ENCODE peak calls at places on chromosomes 1 and 21, in four cellular contexts. One of them, this sample, is unnamed.

GRCh38 chr1:1777950-1778826 is at the start of gene NADK:
- DNase-seq in CD8-positive, alpha-beta T cell: peak; percentile 64
- DNase-seq in fibroblast of lung: peak; percentile 39
- DNase-seq in GM12865: peak; percentile 81
- DNase-seq in this sample: peak; percentile 25

GRCh38 chr1:241612533-241613505 is 27.4 kb downstream of the CHML start:
- DNase-seq in CD8-positive, alpha-beta T cell: no peak
- DNase-seq in fibroblast of lung: peak; percentile 95
- DNase-seq in GM12865: no peak
- DNase-seq in this sample: peak; percentile 74

GRCh38 chr1:115606305-115606704 is 35.5 kb upstream of the VANGL1 start:
- DNase-seq in CD8-positive, alpha-beta T cell: no peak
- DNase-seq in fibroblast of lung: no peak
- DNase-seq in GM12865: no peak
- DNase-seq in this sample: no peak

GRCh38 chr1:52904590-52905375 is 16.8 kb downstream of the ECHDC2 start:
- DNase-seq in CD8-positive, alpha-beta T cell: peak; percentile 33
- DNase-seq in GM12865: peak; percentile 63
- DNase-seq in fibroblast of lung: peak; percentile 24
- DNase-seq in this sample: peak; percentile 8

GRCh38 chr1:203465146-203465798 is 10.3 kb upstream of the PRELP start:
- DNase-seq in GM12865: no peak
- DNase-seq in CD8-positive, alpha-beta T cell: no peak
- DNase-seq in fibroblast of lung: no peak
- DNase-seq in this sample: no peak

GRCh38 chr21:26939532-26940181 is 27.2 kb downstream of the ADAMTS5 start:
- DNase-seq in CD8-positive, alpha-beta T cell: no peak
- DNase-seq in fibroblast of lung: peak; percentile 74
- DNase-seq in GM12865: no peak
- DNase-seq in this sample: peak; percentile 71

GRCh38 chr1:223775054-223775453 is 62.7 kb downstream of the CAPN2 start:
- DNase-seq in CD8-positive, alpha-beta T cell: no peak
- DNase-seq in fibroblast of lung: peak; percentile 71
- DNase-seq in GM12865: no peak
- DNase-seq in this sample: peak; percentile 45

GRCh38 chr1:195748969-195749368 is 859.3 kb downstream of the KCNT2 start:
- DNase-seq in fibroblast of lung: no peak
- DNase-seq in GM12865: no peak
- DNase-seq in CD8-positive, alpha-beta T cell: no peak
- DNase-seq in this sample: no peak

GRCh38 chr1:37286881-37287280 is 187.5 kb upstream of the ZC3H12A start:
- DNase-seq in GM12865: no peak
- DNase-seq in CD8-positive, alpha-beta T cell: no peak
- DNase-seq in fibroblast of lung: no peak
- DNase-seq in this sample: no peak

GRCh38 chr1:232369451-232369850 is 260.5 kb downstream of the SIPA1L2 start:
- DNase-seq in GM12865: no peak
- DNase-seq in fibroblast of lung: no peak
- DNase-seq in CD8-positive, alpha-beta T cell: no peak
- DNase-seq in this sample: no peak

GRCh38 chr1:203328714-203329122 is 22.2 kb downstream of the FMOD start:
- DNase-seq in GM12865: no peak
- DNase-seq in CD8-positive, alpha-beta T cell: no peak
- DNase-seq in fibroblast of lung: no peak
- DNase-seq in this sample: no peak

GRCh38 chr1:94236630-94237290 is 624 bp downstream of the ARHGAP29 start:
- DNase-seq in CD8-positive, alpha-beta T cell: no peak
- DNase-seq in fibroblast of lung: peak; percentile 59
- DNase-seq in GM12865: peak; percentile 9
- DNase-seq in this sample: peak; percentile 36
- TF ChIP-seq CTCF in CD8-positive, alpha-beta T cell: no peak
- TF ChIP-seq CTCF in fibroblast of lung: peak; percentile 37
- TF ChIP-seq CTCF in GM12865: no peak
- TF ChIP-seq CTCF in this sample: peak; percentile 53

GRCh38 chr1:65230741-65231439 is 78.5 kb upstream of the DNAJC6 start:
- DNase-seq in fibroblast of lung: no peak
- DNase-seq in CD8-positive, alpha-beta T cell: no peak
- DNase-seq in GM12865: peak; percentile 43
- DNase-seq in this sample: no peak
- TF ChIP-seq CTCF in fibroblast of lung: no peak
- TF ChIP-seq CTCF in CD8-positive, alpha-beta T cell: no peak
- TF ChIP-seq CTCF in GM12865: no peak
- TF ChIP-seq CTCF in this sample: no peak

DNA sequence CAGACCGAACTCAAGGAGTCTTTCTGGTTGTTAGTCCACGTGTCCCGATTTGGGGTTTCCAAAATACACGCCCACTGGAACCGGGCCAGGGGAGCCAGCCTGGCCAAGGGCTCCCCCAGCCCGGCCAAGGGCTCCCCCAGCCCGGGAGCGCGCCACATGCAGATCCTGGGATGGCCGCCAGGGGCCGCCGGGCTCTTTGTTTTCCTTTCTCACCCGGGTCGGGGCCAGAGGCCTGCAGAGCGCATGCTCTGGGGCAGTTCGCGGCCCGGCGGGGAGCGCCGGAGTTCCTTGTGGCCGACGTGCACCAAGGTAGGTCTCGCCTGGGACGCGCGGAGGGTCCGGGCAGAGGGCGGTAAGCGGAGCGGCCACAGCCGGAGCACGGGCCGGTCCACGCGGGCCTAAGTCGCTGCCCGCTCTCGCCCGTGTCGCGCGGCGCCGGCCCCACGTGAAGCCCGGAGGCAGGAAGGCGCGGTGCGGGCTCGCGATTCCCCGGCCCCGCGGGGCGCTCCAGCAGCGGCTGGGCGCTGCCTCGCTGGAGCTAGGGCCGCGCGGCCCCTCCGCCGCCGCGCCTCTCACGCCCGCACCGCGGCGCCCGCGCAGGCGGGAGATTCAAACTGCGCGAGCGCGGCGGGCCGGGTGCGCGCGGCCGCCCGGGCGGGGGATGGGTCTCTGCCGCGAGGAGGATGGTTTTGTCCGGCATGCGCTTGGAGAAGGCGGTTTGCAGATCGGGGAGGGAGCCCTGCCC is 12.3 kb downstream of the RCC1 start:
- DNase-seq in CD8-positive, alpha-beta T cell: peak; percentile 88
- DNase-seq in GM12865: peak; percentile 94
- DNase-seq in fibroblast of lung: peak; percentile 85
- DNase-seq in this sample: peak; percentile 81
- TF ChIP-seq CTCF in CD8-positive, alpha-beta T cell: peak; percentile 98
- TF ChIP-seq CTCF in GM12865: peak; percentile 90
- TF ChIP-seq CTCF in fibroblast of lung: peak; percentile 81
- TF ChIP-seq CTCF in this sample: peak; percentile 100

DNA sequence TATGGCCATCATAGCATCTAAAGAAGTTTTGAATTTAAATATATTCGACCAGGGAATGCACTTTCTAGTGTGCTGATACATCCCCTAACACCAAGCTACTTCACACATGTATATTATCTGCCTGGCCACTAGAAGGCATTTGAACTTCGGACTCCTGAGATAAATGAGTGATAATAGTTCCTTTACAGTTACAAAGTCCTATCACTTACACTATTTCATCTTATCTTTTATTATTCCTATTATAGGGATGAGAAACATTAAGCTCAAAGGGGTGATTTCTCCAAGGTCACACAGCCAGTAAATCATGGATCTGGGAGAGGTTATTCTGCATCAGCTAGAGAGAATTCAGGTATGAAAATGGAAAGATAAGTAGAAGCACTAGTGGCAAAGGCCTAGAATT is 40.3 kb downstream of the GPATCH2 start:
- DNase-seq in CD8-positive, alpha-beta T cell: no peak
- DNase-seq in fibroblast of lung: no peak
- DNase-seq in GM12865: no peak
- DNase-seq in this sample: no peak
- TF ChIP-seq CTCF in CD8-positive, alpha-beta T cell: no peak
- TF ChIP-seq CTCF in fibroblast of lung: no peak
- TF ChIP-seq CTCF in GM12865: no peak
- TF ChIP-seq CTCF in this sample: no peak

GRCh38 chr21:37079211-37079824 is 6.3 kb downstream of the TTC3 start:
- DNase-seq in CD8-positive, alpha-beta T cell: no peak
- DNase-seq in GM12865: peak; percentile 15
- DNase-seq in fibroblast of lung: no peak
- DNase-seq in this sample: no peak
- TF ChIP-seq CTCF in CD8-positive, alpha-beta T cell: peak; percentile 44
- TF ChIP-seq CTCF in GM12865: peak; percentile 21
- TF ChIP-seq CTCF in fibroblast of lung: peak; percentile 34
- TF ChIP-seq CTCF in this sample: peak; percentile 66

GRCh38 chr21:43775795-43776430 is at the start of gene CSTB:
- DNase-seq in fibroblast of lung: peak; percentile 55
- DNase-seq in CD8-positive, alpha-beta T cell: peak; percentile 85
- DNase-seq in GM12865: peak; percentile 86
- DNase-seq in this sample: peak; percentile 45
- TF ChIP-seq CTCF in fibroblast of lung: no peak
- TF ChIP-seq CTCF in CD8-positive, alpha-beta T cell: no peak
- TF ChIP-seq CTCF in GM12865: no peak
- TF ChIP-seq CTCF in this sample: no peak

DNA sequence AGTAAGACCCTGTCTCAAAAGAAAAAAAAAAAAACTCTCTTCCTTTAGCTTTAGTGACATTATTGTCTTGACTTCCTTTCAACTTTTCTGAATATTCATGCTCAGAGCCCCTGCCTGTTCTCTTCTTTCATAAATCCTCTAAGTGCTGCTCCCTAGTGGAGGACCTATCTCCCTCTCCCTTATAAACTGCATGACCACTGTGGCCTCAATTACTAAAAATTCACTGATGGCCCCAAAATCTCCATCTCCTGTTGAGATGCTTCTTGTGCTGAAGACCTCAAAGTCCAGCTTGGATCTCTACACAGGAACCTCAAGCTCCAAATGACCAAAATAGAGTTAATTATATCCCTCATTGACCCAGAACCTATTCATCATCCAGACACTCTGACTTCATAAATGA is 7.8 kb downstream of the ITLN1 start:
- DNase-seq in fibroblast of lung: no peak
- DNase-seq in GM12865: peak; percentile 48
- DNase-seq in CD8-positive, alpha-beta T cell: no peak
- DNase-seq in this sample: no peak
- TF ChIP-seq CTCF in fibroblast of lung: no peak
- TF ChIP-seq CTCF in GM12865: peak; percentile 25
- TF ChIP-seq CTCF in CD8-positive, alpha-beta T cell: peak; percentile 62
- TF ChIP-seq CTCF in this sample: no peak